ENCODE peak calls at places on chromosomes 11 and 22, in nine cellular contexts. One of them, this sample, is unnamed.

GRCh38 chr11:75198278-75198948 is 42.2 kb upstream of the TPBGL start:
- DNase-seq in lower lobe of right lung: no peak
- DNase-seq in CD4-positive, alpha-beta memory T cell: no peak
- DNase-seq in NCI-H2081: no peak
- DNase-seq in activated CD4-positive, alpha-beta T cell treated with anti-CD3 and anti-CD28 coated beads, Interleukin-2, amount 50 U/mL, for 48 hours: no peak
- DNase-seq in ovary: no peak
- DNase-seq in DND-41: no peak
- DNase-seq in T-helper 2 cell: no peak
- DNase-seq in effector CD4-positive, alpha-beta T cell: no peak
- DNase-seq in this sample: no peak

GRCh38 chr11:121367434-121367833 is 74.9 kb downstream of the SC5D start:
- DNase-seq in lower lobe of right lung: no peak
- DNase-seq in CD4-positive, alpha-beta memory T cell: peak
- DNase-seq in NCI-H2081: no peak
- DNase-seq in activated CD4-positive, alpha-beta T cell treated with anti-CD3 and anti-CD28 coated beads, Interleukin-2, amount 50 U/mL, for 48 hours: peak
- DNase-seq in ovary: no peak
- DNase-seq in DND-41: peak
- DNase-seq in T-helper 2 cell: no peak
- DNase-seq in effector CD4-positive, alpha-beta T cell: no peak
- DNase-seq in this sample: no peak

GRCh38 chr11:132943737-132944556 is 588.4 kb downstream of the OPCML start:
- DNase-seq in lower lobe of right lung: no peak
- DNase-seq in CD4-positive, alpha-beta memory T cell: no peak
- DNase-seq in NCI-H2081: peak
- DNase-seq in activated CD4-positive, alpha-beta T cell treated with anti-CD3 and anti-CD28 coated beads, Interleukin-2, amount 50 U/mL, for 48 hours: no peak
- DNase-seq in ovary: no peak
- DNase-seq in DND-41: no peak
- DNase-seq in T-helper 2 cell: no peak
- DNase-seq in effector CD4-positive, alpha-beta T cell: no peak
- DNase-seq in this sample: no peak

GRCh38 chr11:102831128-102831708 is 12.2 kb downstream of the MMP3 start:
- DNase-seq in lower lobe of right lung: peak
- DNase-seq in CD4-positive, alpha-beta memory T cell: no peak
- DNase-seq in NCI-H2081: no peak
- DNase-seq in activated CD4-positive, alpha-beta T cell treated with anti-CD3 and anti-CD28 coated beads, Interleukin-2, amount 50 U/mL, for 48 hours: peak
- DNase-seq in ovary: no peak
- DNase-seq in DND-41: no peak
- DNase-seq in T-helper 2 cell: no peak
- DNase-seq in effector CD4-positive, alpha-beta T cell: no peak
- DNase-seq in this sample: peak

GRCh38 chr11:118697346-118697745 is 17.9 kb upstream of the TREH start:
- DNase-seq in lower lobe of right lung: no peak
- DNase-seq in CD4-positive, alpha-beta memory T cell: no peak
- DNase-seq in NCI-H2081: no peak
- DNase-seq in activated CD4-positive, alpha-beta T cell treated with anti-CD3 and anti-CD28 coated beads, Interleukin-2, amount 50 U/mL, for 48 hours: no peak
- DNase-seq in ovary: no peak
- DNase-seq in DND-41: no peak
- DNase-seq in T-helper 2 cell: no peak
- DNase-seq in effector CD4-positive, alpha-beta T cell: no peak
- DNase-seq in this sample: no peak

GRCh38 chr22:49190816-49191505 is 636.7 kb downstream of the BRD1 start:
- DNase-seq in lower lobe of right lung: peak
- DNase-seq in CD4-positive, alpha-beta memory T cell: no peak
- DNase-seq in NCI-H2081: no peak
- DNase-seq in activated CD4-positive, alpha-beta T cell treated with anti-CD3 and anti-CD28 coated beads, Interleukin-2, amount 50 U/mL, for 48 hours: no peak
- DNase-seq in ovary: no peak
- DNase-seq in DND-41: no peak
- DNase-seq in T-helper 2 cell: no peak
- DNase-seq in effector CD4-positive, alpha-beta T cell: no peak
- DNase-seq in this sample: no peak

GRCh38 chr11:104623518-104623917 is 274.7 kb downstream of the CASP12 start:
- DNase-seq in lower lobe of right lung: no peak
- DNase-seq in CD4-positive, alpha-beta memory T cell: no peak
- DNase-seq in NCI-H2081: no peak
- DNase-seq in activated CD4-positive, alpha-beta T cell treated with anti-CD3 and anti-CD28 coated beads, Interleukin-2, amount 50 U/mL, for 48 hours: no peak
- DNase-seq in ovary: no peak
- DNase-seq in DND-41: no peak
- DNase-seq in T-helper 2 cell: no peak
- DNase-seq in effector CD4-positive, alpha-beta T cell: no peak
- DNase-seq in this sample: no peak

GRCh38 chr11:17954395-17955252 is 58.2 kb downstream of the SERGEF start:
- DNase-seq in lower lobe of right lung: no peak
- DNase-seq in CD4-positive, alpha-beta memory T cell: no peak
- DNase-seq in NCI-H2081: no peak
- DNase-seq in activated CD4-positive, alpha-beta T cell treated with anti-CD3 and anti-CD28 coated beads, Interleukin-2, amount 50 U/mL, for 48 hours: no peak
- DNase-seq in ovary: no peak
- DNase-seq in DND-41: no peak
- DNase-seq in T-helper 2 cell: no peak
- DNase-seq in effector CD4-positive, alpha-beta T cell: no peak
- DNase-seq in this sample: no peak

GRCh38 chr11:61784506-61784805 is 7.9 kb downstream of the TMEM258 start:
- DNase-seq in lower lobe of right lung: no peak
- DNase-seq in CD4-positive, alpha-beta memory T cell: no peak
- DNase-seq in NCI-H2081: no peak
- DNase-seq in activated CD4-positive, alpha-beta T cell treated with anti-CD3 and anti-CD28 coated beads, Interleukin-2, amount 50 U/mL, for 48 hours: no peak
- DNase-seq in ovary: no peak
- DNase-seq in DND-41: no peak
- DNase-seq in T-helper 2 cell: no peak
- DNase-seq in effector CD4-positive, alpha-beta T cell: no peak
- DNase-seq in this sample: no peak

GRCh38 chr11:9756461-9756860 is 92.6 kb downstream of the SWAP70 start:
- DNase-seq in lower lobe of right lung: no peak
- DNase-seq in CD4-positive, alpha-beta memory T cell: no peak
- DNase-seq in NCI-H2081: no peak
- DNase-seq in activated CD4-positive, alpha-beta T cell treated with anti-CD3 and anti-CD28 coated beads, Interleukin-2, amount 50 U/mL, for 48 hours: no peak
- DNase-seq in ovary: no peak
- DNase-seq in DND-41: no peak
- DNase-seq in T-helper 2 cell: no peak
- DNase-seq in effector CD4-positive, alpha-beta T cell: no peak
- DNase-seq in this sample: no peak

GRCh38 chr22:19672054-19672776 is 42.1 kb upstream of the SEPTIN5 start:
- DNase-seq in lower lobe of right lung: no peak
- DNase-seq in CD4-positive, alpha-beta memory T cell: no peak
- DNase-seq in NCI-H2081: no peak
- DNase-seq in activated CD4-positive, alpha-beta T cell treated with anti-CD3 and anti-CD28 coated beads, Interleukin-2, amount 50 U/mL, for 48 hours: no peak
- DNase-seq in ovary: no peak
- DNase-seq in DND-41: no peak
- DNase-seq in T-helper 2 cell: no peak
- DNase-seq in effector CD4-positive, alpha-beta T cell: no peak
- DNase-seq in this sample: no peak

GRCh38 chr11:16917941-16918340 is 96.3 kb downstream of the PLEKHA7 start:
- DNase-seq in lower lobe of right lung: no peak
- DNase-seq in CD4-positive, alpha-beta memory T cell: no peak
- DNase-seq in NCI-H2081: no peak
- DNase-seq in activated CD4-positive, alpha-beta T cell treated with anti-CD3 and anti-CD28 coated beads, Interleukin-2, amount 50 U/mL, for 48 hours: no peak
- DNase-seq in ovary: no peak
- DNase-seq in DND-41: no peak
- DNase-seq in T-helper 2 cell: no peak
- DNase-seq in effector CD4-positive, alpha-beta T cell: no peak
- DNase-seq in this sample: no peak

GRCh38 chr22:22045576-22046335 is 63.2 kb upstream of the TOP3B start:
- DNase-seq in lower lobe of right lung: no peak
- DNase-seq in CD4-positive, alpha-beta memory T cell: no peak
- DNase-seq in NCI-H2081: no peak
- DNase-seq in activated CD4-positive, alpha-beta T cell treated with anti-CD3 and anti-CD28 coated beads, Interleukin-2, amount 50 U/mL, for 48 hours: no peak
- DNase-seq in ovary: no peak
- DNase-seq in DND-41: no peak
- DNase-seq in T-helper 2 cell: no peak
- DNase-seq in effector CD4-positive, alpha-beta T cell: no peak
- DNase-seq in this sample: no peak

GRCh38 chr11:47148903-47149535 is 27.7 kb downstream of the ARFGAP2 start:
- DNase-seq in lower lobe of right lung: no peak
- DNase-seq in CD4-positive, alpha-beta memory T cell: no peak
- DNase-seq in NCI-H2081: peak
- DNase-seq in activated CD4-positive, alpha-beta T cell treated with anti-CD3 and anti-CD28 coated beads, Interleukin-2, amount 50 U/mL, for 48 hours: no peak
- DNase-seq in ovary: no peak
- DNase-seq in DND-41: no peak
- DNase-seq in T-helper 2 cell: no peak
- DNase-seq in effector CD4-positive, alpha-beta T cell: no peak
- DNase-seq in this sample: no peak

GRCh38 chr11:79441159-79441875 is 487 bp upstream of the TENM4 start:
- DNase-seq in lower lobe of right lung: no peak
- DNase-seq in CD4-positive, alpha-beta memory T cell: no peak
- DNase-seq in NCI-H2081: no peak
- DNase-seq in activated CD4-positive, alpha-beta T cell treated with anti-CD3 and anti-CD28 coated beads, Interleukin-2, amount 50 U/mL, for 48 hours: no peak
- DNase-seq in ovary: peak
- DNase-seq in DND-41: no peak
- DNase-seq in T-helper 2 cell: no peak
- DNase-seq in effector CD4-positive, alpha-beta T cell: no peak
- DNase-seq in this sample: no peak

GRCh38 chr11:106459135-106459534 is 381.7 kb downstream of the AASDHPPT start:
- DNase-seq in lower lobe of right lung: no peak
- DNase-seq in CD4-positive, alpha-beta memory T cell: no peak
- DNase-seq in NCI-H2081: no peak
- DNase-seq in activated CD4-positive, alpha-beta T cell treated with anti-CD3 and anti-CD28 coated beads, Interleukin-2, amount 50 U/mL, for 48 hours: no peak
- DNase-seq in ovary: no peak
- DNase-seq in DND-41: no peak
- DNase-seq in T-helper 2 cell: no peak
- DNase-seq in effector CD4-positive, alpha-beta T cell: no peak
- DNase-seq in this sample: peak

This sample was measured in foreskin melanocyte.